ENCODE peak calls at places on chromosome 18, in nine cellular contexts. One of them, this sample, is unnamed. For H3K4me1, the result is how much of the 10 kb centered on the place peaks cover.

GRCh38 chr18:68840554-68841263 is 42.8 kb downstream of the CCDC102B start:
- DNase-seq in endothelial cell of umbilical vein: peak
- DNase-seq in CD4-positive, alpha-beta memory T cell: no peak
- DNase-seq in fibroblast of lung: peak
- DNase-seq in tibial nerve: no peak
- DNase-seq in body of pancreas: peak
- DNase-seq in heart right ventricle: peak
- DNase-seq in left ventricle myocardium inferior: no peak
- DNase-seq in pancreas: no peak
- DNase-seq in this sample: no peak

GRCh38 chr18:5512191-5512590 is 31.6 kb downstream of the EPB41L3 start:
- DNase-seq in tibial nerve: no peak
- DNase-seq in fibroblast of lung: no peak
- DNase-seq in endothelial cell of umbilical vein: no peak
- DNase-seq in left ventricle myocardium inferior: no peak
- DNase-seq in pancreas: no peak
- DNase-seq in CD4-positive, alpha-beta memory T cell: no peak
- DNase-seq in heart right ventricle: no peak
- DNase-seq in body of pancreas: no peak
- DNase-seq in this sample: no peak

GRCh38 chr18:27717816-27718215 is 459.1 kb downstream of the CDH2 start:
- DNase-seq in pancreas: no peak
- DNase-seq in heart right ventricle: no peak
- DNase-seq in fibroblast of lung: no peak
- DNase-seq in body of pancreas: no peak
- DNase-seq in left ventricle myocardium inferior: no peak
- DNase-seq in endothelial cell of umbilical vein: no peak
- DNase-seq in tibial nerve: no peak
- DNase-seq in CD4-positive, alpha-beta memory T cell: no peak
- DNase-seq in this sample: no peak

GRCh38 chr18:57802166-57802868 is 798 bp downstream of the ATP8B1 start:
- DNase-seq in left ventricle myocardium inferior: no peak
- DNase-seq in heart right ventricle: no peak
- DNase-seq in CD4-positive, alpha-beta memory T cell: no peak
- DNase-seq in endothelial cell of umbilical vein: no peak
- DNase-seq in pancreas: peak
- DNase-seq in fibroblast of lung: no peak
- DNase-seq in body of pancreas: no peak
- DNase-seq in tibial nerve: no peak
- DNase-seq in this sample: no peak

GRCh38 chr18:36283448-36283847 is 14.1 kb upstream of the FHOD3 start:
- DNase-seq in heart right ventricle: no peak
- DNase-seq in fibroblast of lung: no peak
- DNase-seq in endothelial cell of umbilical vein: no peak
- DNase-seq in tibial nerve: no peak
- DNase-seq in left ventricle myocardium inferior: no peak
- DNase-seq in body of pancreas: no peak
- DNase-seq in pancreas: no peak
- DNase-seq in CD4-positive, alpha-beta memory T cell: no peak
- DNase-seq in this sample: no peak

GRCh38 chr18:77668219-77668618 is 418.6 kb downstream of the GALR1 start:
- DNase-seq in body of pancreas: no peak
- DNase-seq in heart right ventricle: no peak
- DNase-seq in fibroblast of lung: no peak
- DNase-seq in CD4-positive, alpha-beta memory T cell: no peak
- DNase-seq in endothelial cell of umbilical vein: no peak
- DNase-seq in tibial nerve: no peak
- DNase-seq in left ventricle myocardium inferior: no peak
- DNase-seq in pancreas: no peak
- DNase-seq in this sample: no peak

GRCh38 chr18:12423820-12424219 is 16.1 kb downstream of the PRELID3A start:
- DNase-seq in body of pancreas: peak
- DNase-seq in heart right ventricle: no peak
- DNase-seq in CD4-positive, alpha-beta memory T cell: no peak
- DNase-seq in left ventricle myocardium inferior: no peak
- DNase-seq in fibroblast of lung: no peak
- DNase-seq in endothelial cell of umbilical vein: no peak
- DNase-seq in tibial nerve: no peak
- DNase-seq in pancreas: no peak
- DNase-seq in this sample: no peak

GRCh38 chr18:13680612-13681011 is 45.7 kb downstream of the FAM210A start:
- DNase-seq in endothelial cell of umbilical vein: no peak
- DNase-seq in fibroblast of lung: no peak
- DNase-seq in CD4-positive, alpha-beta memory T cell: no peak
- DNase-seq in left ventricle myocardium inferior: peak
- DNase-seq in tibial nerve: no peak
- DNase-seq in pancreas: no peak
- DNase-seq in body of pancreas: no peak
- DNase-seq in heart right ventricle: peak
- DNase-seq in this sample: no peak

GRCh38 chr18:34985963-34986362 is 55.2 kb upstream of the MAPRE2 start:
- DNase-seq in heart right ventricle: no peak
- DNase-seq in pancreas: no peak
- DNase-seq in fibroblast of lung: no peak
- DNase-seq in CD4-positive, alpha-beta memory T cell: no peak
- DNase-seq in endothelial cell of umbilical vein: no peak
- DNase-seq in tibial nerve: no peak
- DNase-seq in left ventricle myocardium inferior: no peak
- DNase-seq in body of pancreas: no peak
- DNase-seq in this sample: no peak

GRCh38 chr18:56508637-56509036 is 129.8 kb downstream of the TXNL1 start:
- DNase-seq in left ventricle myocardium inferior: no peak
- DNase-seq in heart right ventricle: no peak
- DNase-seq in CD4-positive, alpha-beta memory T cell: no peak
- DNase-seq in body of pancreas: peak
- DNase-seq in tibial nerve: no peak
- DNase-seq in pancreas: no peak
- DNase-seq in fibroblast of lung: no peak
- DNase-seq in endothelial cell of umbilical vein: peak
- DNase-seq in this sample: no peak

GRCh38 chr18:44342946-44343345 is 337.7 kb upstream of the SETBP1 start:
- DNase-seq in tibial nerve: no peak
- DNase-seq in pancreas: no peak
- DNase-seq in body of pancreas: no peak
- DNase-seq in heart right ventricle: no peak
- DNase-seq in CD4-positive, alpha-beta memory T cell: no peak
- DNase-seq in left ventricle myocardium inferior: no peak
- DNase-seq in endothelial cell of umbilical vein: no peak
- DNase-seq in fibroblast of lung: no peak
- DNase-seq in this sample: no peak

GRCh38 chr18:21897811-21898210 is 157.2 kb downstream of the MIB1 start:
- DNase-seq in left ventricle myocardium inferior: no peak
- DNase-seq in body of pancreas: peak
- DNase-seq in tibial nerve: no peak
- DNase-seq in CD4-positive, alpha-beta memory T cell: peak
- DNase-seq in heart right ventricle: peak
- DNase-seq in pancreas: no peak
- DNase-seq in fibroblast of lung: peak
- DNase-seq in endothelial cell of umbilical vein: peak
- DNase-seq in this sample: no peak

GRCh38 chr18:21904856-21905255 is 164.3 kb downstream of the MIB1 start:
- DNase-seq in left ventricle myocardium inferior: no peak
- DNase-seq in pancreas: peak
- DNase-seq in tibial nerve: peak
- DNase-seq in fibroblast of lung: no peak
- DNase-seq in heart right ventricle: no peak
- DNase-seq in body of pancreas: peak
- DNase-seq in endothelial cell of umbilical vein: no peak
- DNase-seq in CD4-positive, alpha-beta memory T cell: no peak
- DNase-seq in this sample: no peak

GRCh38 chr18:21903688-21904087 is 163.1 kb downstream of the MIB1 start:
- DNase-seq in tibial nerve: no peak
- DNase-seq in endothelial cell of umbilical vein: no peak
- DNase-seq in CD4-positive, alpha-beta memory T cell: no peak
- DNase-seq in left ventricle myocardium inferior: no peak
- DNase-seq in heart right ventricle: no peak
- DNase-seq in fibroblast of lung: no peak
- DNase-seq in pancreas: no peak
- DNase-seq in body of pancreas: no peak
- DNase-seq in this sample: no peak

GRCh38 chr18:21900594-21901352 is 160.2 kb downstream of the MIB1 start:
- DNase-seq in left ventricle myocardium inferior: no peak
- DNase-seq in heart right ventricle: no peak
- DNase-seq in fibroblast of lung: no peak
- DNase-seq in tibial nerve: no peak
- DNase-seq in endothelial cell of umbilical vein: no peak
- DNase-seq in body of pancreas: no peak
- DNase-seq in pancreas: no peak
- DNase-seq in CD4-positive, alpha-beta memory T cell: no peak
- DNase-seq in this sample: no peak

GRCh38 chr18:21901423-21901822 is 160.8 kb downstream of the MIB1 start:
- DNase-seq in body of pancreas: no peak
- DNase-seq in endothelial cell of umbilical vein: no peak
- DNase-seq in fibroblast of lung: peak
- DNase-seq in heart right ventricle: no peak
- DNase-seq in left ventricle myocardium inferior: no peak
- DNase-seq in pancreas: no peak
- DNase-seq in CD4-positive, alpha-beta memory T cell: no peak
- DNase-seq in tibial nerve: no peak
- DNase-seq in this sample: no peak
- H3K4me3 ChIP-seq in body of pancreas: no peak
- H3K4me3 ChIP-seq in endothelial cell of umbilical vein: no peak
- H3K4me3 ChIP-seq in fibroblast of lung: no peak
- H3K4me3 ChIP-seq in heart right ventricle: no peak
- H3K4me3 ChIP-seq in left ventricle myocardium inferior: no peak
- H3K4me3 ChIP-seq in pancreas: no peak
- H3K4me3 ChIP-seq in CD4-positive, alpha-beta memory T cell: no peak
- H3K4me3 ChIP-seq in tibial nerve: no peak
- H3K4me3 ChIP-seq in this sample: no peak

DNA sequence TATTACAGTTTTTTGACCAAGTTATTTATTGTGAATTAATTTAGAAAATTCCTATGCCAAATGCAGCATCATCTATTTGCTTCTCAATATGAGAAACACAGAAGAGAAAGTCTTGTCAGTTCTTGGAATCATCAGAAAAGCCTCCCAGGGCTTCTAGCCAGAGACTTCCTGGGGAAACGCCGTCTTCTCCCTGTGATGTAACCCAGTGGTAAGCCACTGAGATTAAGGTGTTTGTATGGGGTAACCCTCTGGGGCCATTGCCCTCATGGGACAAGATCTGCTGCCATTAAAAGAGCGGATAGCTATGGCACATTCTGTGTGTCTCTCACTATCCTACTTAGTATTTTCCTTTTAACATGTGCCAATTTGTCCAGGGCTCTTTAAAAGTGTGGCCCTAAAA is 28.0 kb downstream of the ANKRD29 start:
- DNase-seq in heart right ventricle: no peak
- DNase-seq in tibial nerve: no peak
- DNase-seq in left ventricle myocardium inferior: no peak
- DNase-seq in pancreas: no peak
- DNase-seq in body of pancreas: no peak
- DNase-seq in endothelial cell of umbilical vein: no peak
- DNase-seq in CD4-positive, alpha-beta memory T cell: no peak
- DNase-seq in fibroblast of lung: no peak
- DNase-seq in this sample: no peak
- H3K27ac ChIP-seq in heart right ventricle: no peak
- H3K27ac ChIP-seq in tibial nerve: no peak
- H3K27ac ChIP-seq in left ventricle myocardium inferior: no peak
- H3K27ac ChIP-seq in pancreas: no peak
- H3K27ac ChIP-seq in body of pancreas: no peak
- H3K27ac ChIP-seq in endothelial cell of umbilical vein: no peak
- H3K27ac ChIP-seq in CD4-positive, alpha-beta memory T cell: no peak
- H3K27ac ChIP-seq in fibroblast of lung: no peak
- H3K27ac ChIP-seq in this sample: no peak

DNA sequence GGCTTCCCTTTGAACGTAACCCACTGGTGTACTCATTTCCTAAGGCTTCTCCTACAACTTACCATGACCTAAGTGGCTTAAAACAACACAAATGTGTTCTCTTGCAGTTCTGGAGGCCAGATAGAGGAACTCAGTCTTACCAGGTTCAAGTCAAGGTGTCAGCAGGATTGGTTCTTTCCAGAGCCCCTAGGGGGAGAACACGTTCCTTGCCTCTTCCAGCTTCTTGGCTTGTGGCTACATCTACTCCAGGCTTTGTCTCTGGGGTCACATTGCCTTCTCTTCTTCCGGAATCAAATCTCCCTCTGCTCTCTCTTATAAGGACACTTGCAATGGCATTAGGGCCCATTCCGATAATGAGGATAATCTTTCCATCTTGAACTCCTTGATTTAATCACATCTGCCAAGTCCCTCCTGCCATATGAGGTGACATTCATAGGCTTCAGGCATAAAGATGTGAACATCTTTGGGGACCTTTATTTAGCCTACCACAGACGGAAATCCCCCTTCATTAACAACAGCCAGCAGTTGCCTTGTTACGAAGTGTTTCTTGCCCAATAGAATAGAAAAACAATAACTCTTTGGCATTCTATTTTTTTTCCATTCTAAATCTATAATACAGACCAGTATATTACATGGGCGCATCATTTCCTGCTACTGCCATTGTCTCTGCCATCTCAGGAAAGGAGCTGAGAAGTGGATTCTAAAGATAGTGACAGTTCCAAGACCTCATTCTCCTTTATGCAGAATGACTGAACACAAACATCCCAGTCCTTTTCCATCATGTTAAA is 362.0 kb downstream of the ZNF521 start:
- DNase-seq in endothelial cell of umbilical vein: peak
- DNase-seq in heart right ventricle: no peak
- DNase-seq in left ventricle myocardium inferior: no peak
- DNase-seq in tibial nerve: no peak
- DNase-seq in body of pancreas: no peak
- DNase-seq in pancreas: no peak
- DNase-seq in CD4-positive, alpha-beta memory T cell: no peak
- DNase-seq in fibroblast of lung: no peak
- DNase-seq in this sample: no peak
- H3K4me1 ChIP-seq in endothelial cell of umbilical vein: under half
- H3K4me1 ChIP-seq in heart right ventricle: under half
- H3K4me1 ChIP-seq in left ventricle myocardium inferior: under half
- H3K4me1 ChIP-seq in tibial nerve: under half
- H3K4me1 ChIP-seq in body of pancreas: under half
- H3K4me1 ChIP-seq in pancreas: under half
- H3K4me1 ChIP-seq in CD4-positive, alpha-beta memory T cell: under half
- H3K4me1 ChIP-seq in fibroblast of lung: under half
- H3K4me1 ChIP-seq in this sample: under half

GRCh38 chr18:959854-960253 is 55.2 kb downstream of the ADCYAP1 start:
- DNase-seq in tibial nerve: no peak
- DNase-seq in fibroblast of lung: no peak
- DNase-seq in heart right ventricle: no peak
- DNase-seq in CD4-positive, alpha-beta memory T cell: no peak
- DNase-seq in pancreas: no peak
- DNase-seq in left ventricle myocardium inferior: no peak
- DNase-seq in endothelial cell of umbilical vein: no peak
- DNase-seq in body of pancreas: no peak
- DNase-seq in this sample: no peak

GRCh38 chr18:966095-967036 is 61.7 kb downstream of the ADCYAP1 start:
- DNase-seq in CD4-positive, alpha-beta memory T cell: no peak
- DNase-seq in pancreas: no peak
- DNase-seq in body of pancreas: no peak
- DNase-seq in tibial nerve: no peak
- DNase-seq in endothelial cell of umbilical vein: no peak
- DNase-seq in heart right ventricle: no peak
- DNase-seq in fibroblast of lung: no peak
- DNase-seq in left ventricle myocardium inferior: no peak
- DNase-seq in this sample: no peak

GRCh38 chr18:957829-958228 is 53.2 kb downstream of the ADCYAP1 start:
- DNase-seq in fibroblast of lung: no peak
- DNase-seq in body of pancreas: no peak
- DNase-seq in CD4-positive, alpha-beta memory T cell: no peak
- DNase-seq in endothelial cell of umbilical vein: no peak
- DNase-seq in left ventricle myocardium inferior: no peak
- DNase-seq in heart right ventricle: no peak
- DNase-seq in pancreas: no peak
- DNase-seq in tibial nerve: no peak
- DNase-seq in this sample: no peak

GRCh38 chr18:963276-963675 is 58.6 kb downstream of the ADCYAP1 start:
- DNase-seq in tibial nerve: no peak
- DNase-seq in heart right ventricle: no peak
- DNase-seq in body of pancreas: no peak
- DNase-seq in fibroblast of lung: no peak
- DNase-seq in left ventricle myocardium inferior: no peak
- DNase-seq in CD4-positive, alpha-beta memory T cell: no peak
- DNase-seq in endothelial cell of umbilical vein: no peak
- DNase-seq in pancreas: no peak
- DNase-seq in this sample: no peak

GRCh38 chr18:961644-962355 is 57.1 kb downstream of the ADCYAP1 start:
- DNase-seq in endothelial cell of umbilical vein: peak
- DNase-seq in pancreas: no peak
- DNase-seq in heart right ventricle: peak
- DNase-seq in tibial nerve: no peak
- DNase-seq in left ventricle myocardium inferior: peak
- DNase-seq in CD4-positive, alpha-beta memory T cell: peak
- DNase-seq in body of pancreas: peak
- DNase-seq in fibroblast of lung: peak
- DNase-seq in this sample: peak
- H3K4me3 ChIP-seq in endothelial cell of umbilical vein: peak
- H3K4me3 ChIP-seq in pancreas: no peak
- H3K4me3 ChIP-seq in heart right ventricle: peak
- H3K4me3 ChIP-seq in tibial nerve: no peak
- H3K4me3 ChIP-seq in left ventricle myocardium inferior: peak
- H3K4me3 ChIP-seq in CD4-positive, alpha-beta memory T cell: no peak
- H3K4me3 ChIP-seq in body of pancreas: no peak
- H3K4me3 ChIP-seq in fibroblast of lung: peak
- H3K4me3 ChIP-seq in this sample: no peak